ENCODE peak calls at places on chromosomes 11 and 22, in ten cellular contexts. K, S, Q, B, N, Z, D, C, V and G are unnamed samples. For H3K9me3, the result is how much of the 10 kb centered on the place peaks cover.

GRCh38 chr11:127649071-127649470 is 648.5 kb upstream of the KIRREL3 start:
- DNase-seq in K (no peak), S (no peak), Q (no peak), B (no peak), N (no peak), Z (no peak), D (no peak), C (no peak), V (no peak), G (no peak)

GRCh38 chr11:119339581-119340334 is 925 bp downstream of the C1QTNF5 start:
- DNase-seq in K (no peak), S (peak), Q (peak), B (peak), N (peak), Z (peak), D (peak), C (peak), V (no peak), G (peak)

GRCh38 chr11:13288375-13289029 is 10.9 kb downstream of the BMAL1 start:
- DNase-seq in K (no peak), S (no peak), Q (no peak), B (no peak), N (no peak), Z (peak), D (no peak), C (no peak), V (no peak), G (no peak)

GRCh38 chr22:28230682-28231081 is 311.6 kb upstream of the PITPNB start:
- DNase-seq in K (no peak), S (no peak), Q (no peak), B (no peak), N (no peak), Z (peak), D (no peak), C (no peak), V (no peak), G (no peak)

GRCh38 chr22:25448435-25449051 is 115.9 kb upstream of the GRK3 start:
- DNase-seq in K (no peak), S (peak), Q (no peak), B (no peak), N (peak), Z (peak), D (no peak), C (no peak), V (no peak), G (peak)

GRCh38 chr22:38219644-38220043 is 17.9 kb downstream of the MAFF start:
- DNase-seq in K (no peak), S (no peak), Q (no peak), B (no peak), N (no peak), Z (no peak), D (no peak), C (no peak), V (no peak), G (no peak)

GRCh38 chr11:68329993-68330699 is 17.8 kb downstream of the LRP5 start:
- DNase-seq in K (no peak), S (no peak), Q (no peak), B (no peak), N (no peak), Z (no peak), D (no peak), C (no peak), V (no peak), G (no peak)

GRCh38 chr11:101583180-101584128 is at the start of gene TRPC6:
- DNase-seq in K (no peak), S (peak), Q (no peak), B (peak), N (peak), Z (peak), D (peak), C (peak), V (no peak), G (no peak)

GRCh38 chr11:113106507-113106906 is 145.3 kb downstream of the NCAM1 start:
- DNase-seq in K (no peak), S (no peak), Q (no peak), B (no peak), N (no peak), Z (peak), D (no peak), C (no peak), V (no peak), G (no peak)

GRCh38 chr11:8830641-8831040 is 80.3 kb upstream of the AKIP1 start:
- DNase-seq in K (no peak), S (no peak), Q (no peak), B (no peak), N (no peak), Z (no peak), D (no peak), C (no peak), V (no peak), G (no peak)

GRCh38 chr11:8832571-8833260 is 78.3 kb upstream of the AKIP1 start:
- DNase-seq in K (no peak), S (no peak), Q (no peak), B (peak), N (peak), Z (peak), D (no peak), C (no peak), V (no peak), G (no peak)

GRCh38 chr11:8833568-8834275 is 77.3 kb upstream of the AKIP1 start:
- DNase-seq in K (no peak), S (no peak), Q (no peak), B (no peak), N (no peak), Z (peak), D (no peak), C (no peak), V (no peak), G (no peak)

GRCh38 chr11:8831861-8832260 is 79.1 kb upstream of the AKIP1 start:
- DNase-seq in K (no peak), S (no peak), Q (no peak), B (no peak), N (no peak), Z (no peak), D (no peak), C (no peak), V (no peak), G (no peak)

GRCh38 chr11:8834379-8834778 is 76.6 kb upstream of the AKIP1 start:
- DNase-seq in K (no peak), S (no peak), Q (no peak), B (no peak), N (no peak), Z (peak), D (no peak), C (no peak), V (no peak), G (no peak)
- TF ChIP-seq CTCF in K (no peak), S (no peak), Q (no peak), B (no peak), N (no peak), Z (no peak), D (no peak), C (no peak), V (no peak), G (no peak)

DNA sequence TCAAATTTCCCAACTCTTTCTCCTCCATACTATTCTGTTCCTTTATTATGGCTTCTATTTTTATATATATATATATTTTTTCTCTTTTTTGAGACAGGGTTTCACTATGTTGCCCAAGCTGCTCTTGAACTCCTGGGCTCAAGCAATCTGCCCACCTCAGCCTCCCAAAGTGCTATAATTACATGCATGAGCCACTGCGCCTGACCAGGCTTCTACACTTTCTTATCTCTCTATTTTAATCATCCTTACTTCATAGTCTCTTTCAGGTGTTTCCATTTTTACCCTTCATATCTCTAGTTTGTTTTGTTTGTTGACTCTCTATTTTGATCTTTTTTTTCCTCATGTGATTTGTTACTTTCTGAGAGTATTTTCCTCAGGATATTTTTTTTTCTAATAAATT is 19.8 kb downstream of the GVQW3 start:
- DNase-seq in K (no peak), S (no peak), Q (no peak), B (no peak), N (no peak), Z (no peak), D (no peak), C (no peak), V (no peak), G (no peak)
- H3K9me3 ChIP-seq in K (under half), S (under half), Q (under half), B (under half), N (under half), Z (under half), D (under half), C (under half), V (under half), G (under half)

DNA sequence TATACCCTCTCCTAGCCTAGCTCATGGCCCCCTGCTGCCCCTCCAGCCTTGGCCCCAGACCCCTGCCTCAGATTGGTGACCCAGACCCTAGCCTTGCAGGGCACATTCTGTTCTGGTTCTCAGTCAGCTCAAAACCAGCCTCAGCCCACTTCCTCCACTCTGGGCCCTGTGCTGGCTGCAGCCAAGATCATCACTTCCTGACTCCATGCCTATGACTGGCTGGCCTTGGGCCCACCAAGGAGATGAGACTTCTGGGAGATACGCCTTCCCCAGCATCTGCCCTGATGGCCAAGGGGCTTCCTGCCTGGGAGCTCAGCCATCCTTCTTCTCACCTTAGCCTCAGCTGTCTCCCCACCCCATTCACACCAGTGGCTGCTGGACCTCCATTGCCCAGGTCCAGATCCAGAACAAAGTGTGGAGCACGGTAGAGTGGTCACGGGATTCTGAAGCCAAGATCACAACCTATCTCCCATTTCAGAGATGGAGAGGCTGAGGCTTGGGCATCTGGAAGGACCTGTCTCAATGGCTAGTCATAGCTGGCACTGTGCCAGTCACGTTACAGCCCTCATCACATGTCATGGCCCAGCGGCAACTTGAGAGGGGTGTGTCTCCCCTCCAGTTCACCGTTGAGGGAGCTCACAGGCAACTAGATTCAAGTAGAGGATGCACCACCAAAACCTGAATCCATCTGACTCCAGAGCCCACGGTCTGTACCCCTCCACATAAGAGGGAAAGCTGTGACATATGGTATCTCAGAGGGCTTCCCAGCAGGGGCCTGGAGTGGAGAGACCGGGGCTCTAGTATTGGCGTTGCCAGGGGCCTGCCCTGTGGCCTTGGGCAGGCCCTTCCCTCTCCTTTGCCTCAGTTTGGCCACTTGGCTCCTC is 43.0 kb upstream of the KLHL35 start:
- DNase-seq in K (no peak), S (no peak), Q (peak), B (peak), N (no peak), Z (peak), D (peak), C (no peak), V (no peak), G (peak)
- TF ChIP-seq CTCF in K (no peak), S (no peak), Q (no peak), B (no peak), N (no peak), Z (no peak), D (no peak), C (no peak), V (no peak), G (no peak)

DNA sequence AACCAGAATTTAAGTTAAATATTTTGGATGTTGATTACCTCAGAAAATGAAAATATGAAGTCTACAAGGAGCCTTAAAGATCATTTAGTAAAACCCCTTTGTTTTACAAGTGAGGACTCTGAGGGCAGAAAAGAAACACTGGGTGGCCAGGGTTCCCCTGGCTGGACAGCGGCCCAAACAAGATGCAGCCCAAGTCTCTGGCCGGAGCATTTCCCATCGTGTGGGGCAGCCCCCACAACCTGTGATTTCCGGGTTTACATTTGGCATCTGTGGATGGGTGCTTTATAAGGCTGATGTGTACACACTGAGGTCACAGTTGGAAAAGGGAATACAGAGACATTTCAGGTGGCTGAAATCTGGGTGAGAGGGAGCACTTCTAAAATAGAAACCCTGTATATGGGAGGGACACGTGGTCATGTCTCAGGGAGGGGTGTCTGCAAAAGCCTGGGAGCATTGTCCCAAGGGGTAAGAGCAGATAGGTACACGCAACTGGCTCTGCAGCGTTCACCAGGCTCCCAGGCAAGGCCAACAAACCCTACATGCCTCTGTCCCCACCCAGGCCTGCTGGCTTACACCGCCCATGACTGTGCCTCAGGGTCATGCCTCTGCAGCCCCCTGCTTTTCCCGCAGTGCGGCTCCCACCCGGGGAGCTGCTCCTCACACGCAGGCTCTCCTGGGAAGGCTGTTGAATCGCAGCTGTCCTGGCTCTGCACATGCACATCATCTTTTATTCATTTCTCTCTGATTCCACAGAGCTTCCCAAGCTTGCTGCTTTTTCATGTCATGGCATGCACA is 29.0 kb upstream of the B3GAT1 start:
- DNase-seq in K (no peak), S (no peak), Q (no peak), B (no peak), N (no peak), Z (no peak), D (no peak), C (no peak), V (no peak), G (no peak)
- H3K9me3 ChIP-seq in K (under half), S (under half), Q (under half), B (under half), N (under half), Z (under half), D (under half), C (under half), V (under half), G (under half)

DNA sequence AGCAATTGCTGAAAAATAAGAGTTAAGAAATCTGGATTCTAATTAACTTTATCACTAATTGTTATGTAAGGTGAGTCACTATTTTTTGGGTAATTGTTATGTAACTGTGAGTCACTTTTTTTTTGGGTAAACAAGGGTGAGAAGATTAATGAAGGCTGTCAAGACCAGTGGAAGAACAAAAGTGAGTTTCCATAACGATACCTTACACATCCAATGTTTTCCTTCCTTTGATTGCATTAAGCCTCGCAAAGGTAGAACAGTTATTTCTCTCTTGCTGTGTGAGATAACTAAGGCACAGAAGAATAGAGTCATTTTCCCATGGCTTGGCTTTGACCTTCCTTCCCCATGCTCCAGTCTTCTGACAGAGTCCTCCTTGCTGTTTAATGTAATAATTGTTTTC is 374.7 kb downstream of the DDX10 start:
- DNase-seq in K (no peak), S (no peak), Q (no peak), B (no peak), N (no peak), Z (peak), D (no peak), C (no peak), V (no peak), G (no peak)
- TF ChIP-seq CTCF in K (no peak), S (no peak), Q (no peak), B (no peak), N (no peak), Z (no peak), D (no peak), C (no peak), V (no peak), G (no peak)

GRCh38 chr11:17369685-17370243 is 18.2 kb downstream of the NCR3LG1 start:
- DNase-seq in K (no peak), S (no peak), Q (no peak), B (no peak), N (no peak), Z (no peak), D (no peak), C (no peak), V (no peak), G (no peak)
- H3K9me3 ChIP-seq in K (under half), S (under half), Q (under half), B (half or more), N (under half), Z (under half), D (half or more), C (under half), V (half or more), G (under half)